ENCODE peak calls at places on chromosome 21, in ten cellular contexts. Q is cardiac muscle cell, X is fibroblast of lung, E is pancreas, Y is PC-3, S is astrocyte, K is H1, U is HCT116, N is heart right ventricle, P is left lung. G is an unnamed sample.

GRCh38 chr21:45056505-45056904 is 17.9 kb upstream of the ADARB1 start:
- DNase-seq in P (no peak), Q (no peak), Y (no peak), X (no peak), S (no peak), K (no peak), U (no peak), N (peak; percentile 36), E (no peak), G (no peak)

GRCh38 chr21:44736291-44737004 is 25.1 kb upstream of the TSPEAR start:
- DNase-seq in K (no peak), Y (peak; percentile 93), P (no peak), U (no peak), X (no peak), S (no peak), Q (no peak), E (no peak), N (no peak), G (no peak)

GRCh38 chr21:45570826-45571601 is 28.8 kb upstream of the SLC19A1 start:
- DNase-seq in Q (no peak), P (peak; percentile 61), U (no peak), Y (no peak), E (no peak), S (peak; percentile 36), N (no peak), K (no peak), X (peak; percentile 66), G (no peak)

GRCh38 chr21:44960141-44961092 is 20.6 kb downstream of the SLX9 start:
- DNase-seq in N (no peak), E (no peak), Q (no peak), S (no peak), Y (no peak), U (no peak), P (peak; percentile 50), K (no peak), X (no peak), G (no peak)

GRCh38 chr21:45111703-45112102 is 37.3 kb downstream of the ADARB1 start:
- DNase-seq in P (no peak), E (no peak), U (no peak), Y (no peak), N (no peak), X (no peak), K (no peak), S (no peak), Q (no peak), G (no peak)

GRCh38 chr21:26165331-26165730 is 5.2 kb downstream of the APP start:
- DNase-seq in E (no peak), U (no peak), N (no peak), Q (no peak), Y (peak; percentile 35), P (no peak), K (no peak), X (no peak), S (no peak), G (no peak)

GRCh38 chr21:21101911-21102310 is 103.7 kb downstream of the NCAM2 start:
- DNase-seq in U (no peak), K (no peak), S (peak; percentile 71), Y (peak; percentile 48), N (no peak), P (no peak), X (peak; percentile 54), Q (peak; percentile 61), E (no peak), G (no peak)

GRCh38 chr21:32795376-32795775 is 23.8 kb upstream of the PAXBP1 start:
- DNase-seq in K (no peak), P (no peak), X (no peak), U (no peak), E (no peak), S (no peak), Y (no peak), N (no peak), Q (no peak), G (no peak)

GRCh38 chr21:20644552-20644951 is 353.7 kb upstream of the NCAM2 start:
- DNase-seq in N (no peak), Q (no peak), E (no peak), X (no peak), K (no peak), P (no peak), S (no peak), U (no peak), Y (no peak), G (no peak)

DNA sequence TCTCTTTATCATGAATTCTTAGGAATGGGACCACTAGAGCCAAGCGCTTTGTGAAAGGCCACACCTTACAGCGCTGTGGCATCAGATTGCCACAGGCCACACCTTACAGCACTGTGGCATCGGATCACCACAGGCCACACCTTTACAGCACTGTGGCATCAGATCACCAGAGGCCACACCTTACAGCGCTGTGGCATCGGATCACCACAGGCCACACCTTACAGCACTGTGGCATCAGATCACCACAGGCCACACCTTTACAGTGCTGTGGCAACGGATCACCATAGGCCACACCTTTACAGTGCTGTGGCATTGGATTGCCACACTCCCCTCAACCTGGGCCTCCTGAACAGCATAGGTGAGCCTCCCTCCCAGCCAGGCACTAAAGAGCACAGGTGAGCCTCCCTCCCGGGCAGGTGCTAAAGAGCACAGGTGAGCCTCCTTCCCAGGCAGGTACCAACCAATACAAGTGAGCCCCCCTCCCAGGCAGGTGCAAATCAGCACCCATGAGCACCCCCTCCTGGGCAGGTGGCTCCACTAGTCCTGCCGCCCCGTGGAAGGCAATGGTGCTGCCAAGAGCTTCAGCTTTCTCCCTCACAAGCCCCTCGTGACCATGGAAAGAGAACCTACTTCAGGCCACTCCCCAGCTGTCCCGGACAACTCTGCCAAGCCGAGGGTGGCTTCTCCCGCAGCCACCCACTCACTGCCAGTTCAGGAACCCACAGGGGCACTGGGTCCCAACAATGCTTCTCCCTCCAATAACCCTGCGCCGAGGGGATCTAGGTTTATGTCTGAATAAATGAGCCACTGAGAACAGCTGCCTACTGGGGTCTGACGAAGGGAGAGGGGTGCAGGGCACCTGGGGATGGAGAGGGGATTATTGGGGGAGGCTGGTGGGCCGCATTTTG is 46.7 kb downstream of the PRDM15 start:
- DNase-seq in K (no peak), S (no peak), U (no peak), E (no peak), X (no peak), P (peak; percentile 50), Q (no peak), N (no peak), Y (peak; percentile 8), G (no peak)
- TF ChIP-seq CTCF in K (peak; percentile 4), S (no peak), U (no peak), E (no peak), X (no peak), P (no peak), Q (no peak), N (no peak), Y (peak; percentile 34), G (no peak)

GRCh38 chr21:37452222-37452621 is 85.6 kb downstream of the DYRK1A start:
- DNase-seq in Q (peak; percentile 84), K (no peak), S (peak; percentile 92), P (no peak), Y (no peak), E (no peak), X (peak; percentile 83), N (peak; percentile 65), U (no peak), G (peak; percentile 50)
- H3K4me3 ChIP-seq in Q (no peak overlapping the region), K (no peak overlapping the region), S (no peak overlapping the region), P (no peak overlapping the region), Y (no peak overlapping the region), E (no peak overlapping the region), X (no peak overlapping the region), N (no peak overlapping the region), U (no peak overlapping the region), G (no peak overlapping the region)

DNA sequence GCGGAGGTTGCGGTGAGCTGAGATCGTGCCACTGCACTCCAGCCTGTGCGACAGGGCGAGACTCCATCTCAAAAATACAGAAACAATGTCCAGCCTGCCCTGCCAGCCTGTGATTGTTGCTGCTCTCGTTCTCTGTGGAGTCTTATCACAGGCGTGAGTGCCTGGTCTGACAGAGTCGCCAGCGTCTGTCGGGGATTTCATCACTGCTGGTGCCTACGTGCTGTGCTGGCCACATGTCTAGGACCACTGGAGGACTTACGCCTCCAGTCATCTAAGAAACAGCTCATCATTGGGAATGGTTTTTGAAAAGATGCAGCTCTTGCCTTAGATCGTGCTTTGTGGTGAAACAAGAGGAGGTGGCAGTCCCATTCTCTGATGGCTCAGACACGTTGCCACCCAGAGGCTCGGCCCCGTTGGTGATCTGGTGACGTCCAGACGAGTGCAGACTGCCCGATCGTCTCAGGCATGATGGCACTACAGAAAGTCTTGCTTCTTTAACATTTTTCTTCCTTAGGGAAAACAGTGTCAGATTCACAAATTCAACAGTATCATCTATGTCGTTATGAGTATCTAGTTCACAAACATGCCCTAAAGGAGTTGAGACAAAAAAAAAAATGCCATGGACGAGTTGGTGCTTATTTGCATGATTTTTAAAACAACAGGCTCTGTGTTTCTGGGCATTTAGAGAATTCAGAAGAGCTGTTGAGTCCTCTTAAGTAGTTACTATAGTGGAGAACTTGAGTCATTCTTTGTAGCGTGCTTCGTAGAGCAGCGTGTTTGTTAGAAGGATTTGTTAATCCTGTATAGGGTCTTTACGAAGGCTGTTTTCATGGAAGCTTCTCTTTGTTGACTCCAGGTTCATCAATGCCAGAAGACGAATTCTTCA is 47.5 kb downstream of the CBS start:
- DNase-seq in P (no peak), N (no peak), S (no peak), K (no peak), Y (no peak), X (no peak), U (no peak), Q (peak; percentile 18), E (no peak), G (no peak)
- H3K36me3 ChIP-seq in P (no peaks in the 10 kb centered on the region), N (peaks cover 18% of the 10 kb centered on the region), S (peaks cover 13% of the 10 kb centered on the region), K (peaks cover 18% of the 10 kb centered on the region), Y (peaks cover 9% of the 10 kb centered on the region), X (peaks cover 15% of the 10 kb centered on the region), U (peaks cover 3% of the 10 kb centered on the region), Q (peaks cover 15% of the 10 kb centered on the region), E (peaks cover 19% of the 10 kb centered on the region), G (peaks cover 11% of the 10 kb centered on the region)

GRCh38 chr21:38505654-38506523 is 7.6 kb upstream of the ERG start:
- DNase-seq in N (peak; percentile 64), S (peak; percentile 62), U (peak; percentile 42), P (no peak), X (peak; percentile 80), Q (peak; percentile 75), Y (peak; percentile 85), E (no peak), K (peak; percentile 33), G (no peak)
- TF ChIP-seq CTCF in N (peak; percentile 72), S (peak; percentile 94), U (peak; percentile 52), P (peak; percentile 60), X (peak; percentile 81), Q (peak; percentile 76), Y (peak; percentile 83), E (peak; percentile 32), K (peak; percentile 69), G (peak; percentile 83)

G was measured in BJ.